ENCODE peak calls at places on chromosome X, in ten cellular contexts. One of them, this sample, is unnamed.

GRCh38 chrX:22085969-22086368 is 53.8 kb downstream of the PHEX start:
- DNase-seq in upper lobe of left lung: no peak
- DNase-seq in uterus: no peak
- DNase-seq in AG09309: no peak
- DNase-seq in WERI-Rb-1: no peak
- DNase-seq in suprapubic skin: no peak
- DNase-seq in lower lobe of right lung: no peak
- DNase-seq in brain microvascular endothelial cell: no peak
- DNase-seq in cardiac fibroblast: no peak
- DNase-seq in colonic mucosa: no peak
- DNase-seq in this sample: no peak

GRCh38 chrX:39815621-39816020 is 282.1 kb downstream of the BCOR start:
- DNase-seq in AG09309: no peak
- DNase-seq in upper lobe of left lung: no peak
- DNase-seq in WERI-Rb-1: no peak
- DNase-seq in uterus: no peak
- DNase-seq in brain microvascular endothelial cell: no peak
- DNase-seq in lower lobe of right lung: no peak
- DNase-seq in cardiac fibroblast: peak; percentile 10
- DNase-seq in suprapubic skin: no peak
- DNase-seq in colonic mucosa: no peak
- DNase-seq in this sample: no peak

GRCh38 chrX:26778320-26778888 is 562.4 kb downstream of the MAGEB5 start:
- DNase-seq in brain microvascular endothelial cell: no peak
- DNase-seq in colonic mucosa: no peak
- DNase-seq in WERI-Rb-1: no peak
- DNase-seq in uterus: no peak
- DNase-seq in upper lobe of left lung: no peak
- DNase-seq in lower lobe of right lung: no peak
- DNase-seq in suprapubic skin: no peak
- DNase-seq in AG09309: no peak
- DNase-seq in cardiac fibroblast: peak; percentile 0
- DNase-seq in this sample: no peak

GRCh38 chrX:150366951-150367545 is 3.9 kb downstream of the MAMLD1 start:
- DNase-seq in lower lobe of right lung: no peak
- DNase-seq in brain microvascular endothelial cell: peak; percentile 40
- DNase-seq in uterus: no peak
- DNase-seq in WERI-Rb-1: no peak
- DNase-seq in cardiac fibroblast: peak; percentile 66
- DNase-seq in suprapubic skin: no peak
- DNase-seq in upper lobe of left lung: no peak
- DNase-seq in colonic mucosa: no peak
- DNase-seq in AG09309: no peak
- DNase-seq in this sample: peak; percentile 66

GRCh38 chrX:41919870-41920269 is 3.5 kb downstream of the CASK start:
- DNase-seq in cardiac fibroblast: no peak
- DNase-seq in lower lobe of right lung: no peak
- DNase-seq in colonic mucosa: no peak
- DNase-seq in upper lobe of left lung: no peak
- DNase-seq in WERI-Rb-1: no peak
- DNase-seq in uterus: no peak
- DNase-seq in suprapubic skin: no peak
- DNase-seq in AG09309: no peak
- DNase-seq in brain microvascular endothelial cell: no peak
- DNase-seq in this sample: no peak

GRCh38 chrX:123859409-123859827 is 435 bp upstream of the XIAP start:
- DNase-seq in suprapubic skin: no peak
- DNase-seq in WERI-Rb-1: no peak
- DNase-seq in upper lobe of left lung: peak; percentile 68
- DNase-seq in lower lobe of right lung: no peak
- DNase-seq in AG09309: no peak
- DNase-seq in uterus: peak; percentile 81
- DNase-seq in brain microvascular endothelial cell: no peak
- DNase-seq in colonic mucosa: peak; percentile 79
- DNase-seq in cardiac fibroblast: no peak
- DNase-seq in this sample: no peak

GRCh38 chrX:33178218-33178617 is 33.1 kb downstream of the DMD start:
- DNase-seq in uterus: no peak
- DNase-seq in AG09309: no peak
- DNase-seq in upper lobe of left lung: no peak
- DNase-seq in brain microvascular endothelial cell: no peak
- DNase-seq in WERI-Rb-1: no peak
- DNase-seq in colonic mucosa: no peak
- DNase-seq in cardiac fibroblast: no peak
- DNase-seq in lower lobe of right lung: no peak
- DNase-seq in suprapubic skin: no peak
- DNase-seq in this sample: no peak

GRCh38 chrX:27186671-27187070 is 276.5 kb downstream of the PPP4R3C start:
- DNase-seq in upper lobe of left lung: peak; percentile 25
- DNase-seq in colonic mucosa: no peak
- DNase-seq in WERI-Rb-1: peak; percentile 37
- DNase-seq in brain microvascular endothelial cell: peak; percentile 38
- DNase-seq in lower lobe of right lung: no peak
- DNase-seq in cardiac fibroblast: peak; percentile 48
- DNase-seq in suprapubic skin: no peak
- DNase-seq in AG09309: no peak
- DNase-seq in uterus: no peak
- DNase-seq in this sample: no peak

GRCh38 chrX:120638619-120639018 is 8.8 kb upstream of the C1GALT1C1 start:
- DNase-seq in AG09309: no peak
- DNase-seq in cardiac fibroblast: no peak
- DNase-seq in colonic mucosa: no peak
- DNase-seq in WERI-Rb-1: no peak
- DNase-seq in brain microvascular endothelial cell: no peak
- DNase-seq in upper lobe of left lung: no peak
- DNase-seq in lower lobe of right lung: no peak
- DNase-seq in uterus: no peak
- DNase-seq in suprapubic skin: no peak
- DNase-seq in this sample: no peak

GRCh38 chrX:34656467-34656841 is 631 bp downstream of the TMEM47 start:
- DNase-seq in WERI-Rb-1: peak; percentile 7
- DNase-seq in suprapubic skin: no peak
- DNase-seq in AG09309: no peak
- DNase-seq in colonic mucosa: no peak
- DNase-seq in brain microvascular endothelial cell: no peak
- DNase-seq in upper lobe of left lung: no peak
- DNase-seq in uterus: peak; percentile 14
- DNase-seq in lower lobe of right lung: no peak
- DNase-seq in cardiac fibroblast: no peak
- DNase-seq in this sample: no peak

GRCh38 chrX:153953342-153953830 is 8.9 kb upstream of the RENBP start:
- DNase-seq in lower lobe of right lung: peak; percentile 70
- DNase-seq in suprapubic skin: no peak
- DNase-seq in AG09309: no peak
- DNase-seq in upper lobe of left lung: peak; percentile 75
- DNase-seq in WERI-Rb-1: peak; percentile 85
- DNase-seq in colonic mucosa: peak; percentile 70
- DNase-seq in uterus: peak; percentile 88
- DNase-seq in cardiac fibroblast: peak; percentile 63
- DNase-seq in brain microvascular endothelial cell: peak; percentile 51
- DNase-seq in this sample: no peak

GRCh38 chrX:111822191-111822590 is 53.8 kb upstream of the TRPC5OS start:
- DNase-seq in brain microvascular endothelial cell: no peak
- DNase-seq in lower lobe of right lung: no peak
- DNase-seq in cardiac fibroblast: no peak
- DNase-seq in uterus: no peak
- DNase-seq in WERI-Rb-1: no peak
- DNase-seq in colonic mucosa: no peak
- DNase-seq in suprapubic skin: no peak
- DNase-seq in AG09309: no peak
- DNase-seq in upper lobe of left lung: no peak
- DNase-seq in this sample: no peak

GRCh38 chrX:111823703-111824102 is 52.3 kb upstream of the TRPC5OS start:
- DNase-seq in cardiac fibroblast: no peak
- DNase-seq in upper lobe of left lung: no peak
- DNase-seq in colonic mucosa: no peak
- DNase-seq in uterus: no peak
- DNase-seq in WERI-Rb-1: no peak
- DNase-seq in lower lobe of right lung: no peak
- DNase-seq in suprapubic skin: no peak
- DNase-seq in brain microvascular endothelial cell: no peak
- DNase-seq in AG09309: no peak
- DNase-seq in this sample: no peak

DNA sequence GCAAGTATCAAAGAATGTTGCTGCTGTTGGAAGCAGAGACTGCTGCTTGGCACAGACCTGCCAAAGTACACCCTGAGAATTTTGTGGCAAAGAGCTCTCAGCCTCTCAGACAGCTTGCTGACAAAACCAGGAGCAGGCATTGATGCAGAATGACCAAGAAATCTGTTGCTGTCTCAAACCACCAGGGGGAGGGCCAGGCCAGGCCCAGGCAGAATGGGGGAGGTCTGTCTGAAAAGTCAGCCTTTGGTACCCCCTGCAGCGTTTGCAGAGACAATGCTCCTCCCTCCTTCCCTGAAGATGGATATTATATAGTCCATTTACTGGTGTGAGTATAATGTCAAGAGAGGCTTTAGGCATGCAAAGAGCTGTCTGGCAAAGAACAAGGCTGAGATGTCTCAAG is 52.9 kb upstream of the TRPC5OS start:
- DNase-seq in uterus: no peak
- DNase-seq in suprapubic skin: no peak
- DNase-seq in upper lobe of left lung: no peak
- DNase-seq in brain microvascular endothelial cell: peak; percentile 2
- DNase-seq in WERI-Rb-1: peak; percentile 77
- DNase-seq in lower lobe of right lung: no peak
- DNase-seq in cardiac fibroblast: peak; percentile 1
- DNase-seq in AG09309: no peak
- DNase-seq in colonic mucosa: no peak
- DNase-seq in this sample: no peak
- TF ChIP-seq CTCF in uterus: no peak
- TF ChIP-seq CTCF in suprapubic skin: no peak
- TF ChIP-seq CTCF in upper lobe of left lung: no peak
- TF ChIP-seq CTCF in brain microvascular endothelial cell: peak; percentile 13
- TF ChIP-seq CTCF in WERI-Rb-1: peak; percentile 84
- TF ChIP-seq CTCF in lower lobe of right lung: no peak
- TF ChIP-seq CTCF in cardiac fibroblast: peak; percentile 21
- TF ChIP-seq CTCF in AG09309: peak; percentile 45
- TF ChIP-seq CTCF in colonic mucosa: no peak
- TF ChIP-seq CTCF in this sample: no peak

GRCh38 chrX:110412971-110413726 is 54.5 kb downstream of the RTL9 start:
- DNase-seq in brain microvascular endothelial cell: peak; percentile 48
- DNase-seq in WERI-Rb-1: peak; percentile 71
- DNase-seq in AG09309: no peak
- DNase-seq in cardiac fibroblast: peak; percentile 72
- DNase-seq in colonic mucosa: peak; percentile 67
- DNase-seq in uterus: peak; percentile 64
- DNase-seq in upper lobe of left lung: peak; percentile 73
- DNase-seq in lower lobe of right lung: peak; percentile 68
- DNase-seq in suprapubic skin: no peak
- DNase-seq in this sample: peak; percentile 74
- H3K4me3 ChIP-seq in brain microvascular endothelial cell: peak overlapping the region; percentile 20
- H3K4me3 ChIP-seq in WERI-Rb-1: peak overlapping the region; percentile 8
- H3K4me3 ChIP-seq in AG09309: no peak overlapping the region
- H3K4me3 ChIP-seq in cardiac fibroblast: no peak overlapping the region
- H3K4me3 ChIP-seq in colonic mucosa: no peak overlapping the region
- H3K4me3 ChIP-seq in uterus: no peak overlapping the region
- H3K4me3 ChIP-seq in upper lobe of left lung: no peak overlapping the region
- H3K4me3 ChIP-seq in lower lobe of right lung: no peak overlapping the region
- H3K4me3 ChIP-seq in suprapubic skin: no peak overlapping the region
- H3K4me3 ChIP-seq in this sample: no peak overlapping the region

DNA sequence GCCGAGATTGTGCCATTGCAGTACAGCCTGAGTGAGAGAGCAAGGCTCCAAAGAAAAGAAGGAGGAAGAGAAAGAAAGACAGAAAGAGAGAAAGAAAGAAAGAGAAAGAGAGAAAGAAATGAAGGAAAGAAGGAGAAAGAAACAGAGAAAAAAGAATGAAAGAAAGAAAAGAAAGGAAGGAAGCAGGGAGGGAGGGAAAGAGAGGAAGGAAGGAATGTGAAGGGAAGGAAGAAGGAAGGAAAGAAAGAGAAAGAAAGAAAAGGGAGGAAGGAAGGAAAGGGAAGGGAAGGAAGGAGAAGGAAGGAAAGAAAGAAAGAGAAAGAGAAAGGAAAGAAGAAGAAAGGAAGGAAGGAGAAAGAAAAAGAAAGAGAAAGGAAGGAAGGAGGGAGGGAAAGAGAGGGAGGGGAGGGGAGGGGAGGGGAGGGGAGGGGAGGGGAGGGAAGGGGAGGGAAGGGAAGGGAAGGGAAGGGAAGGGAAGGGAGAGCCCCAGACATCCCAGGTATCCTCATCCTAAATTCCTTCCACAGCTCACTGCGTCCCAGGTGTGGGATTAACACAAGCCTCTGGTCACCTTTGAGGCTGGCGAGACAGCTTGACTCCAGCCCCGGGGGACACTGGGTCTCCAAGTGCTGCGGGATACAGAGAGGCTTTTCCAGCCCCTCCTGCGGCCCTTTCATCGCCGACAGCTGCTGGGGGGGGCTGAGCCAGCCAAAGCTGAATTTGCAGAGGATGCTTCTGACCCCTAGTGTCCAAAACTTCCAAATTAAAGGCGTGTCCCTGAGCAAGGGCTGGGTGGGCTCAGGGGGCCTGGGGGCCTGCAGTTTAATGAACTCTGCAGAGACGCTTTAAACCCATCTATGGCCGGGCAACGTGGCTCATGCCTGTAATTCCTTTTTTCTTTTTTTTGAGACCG is 24.2 kb upstream of the CSF2RA start:
- DNase-seq in cardiac fibroblast: no peak
- DNase-seq in lower lobe of right lung: no peak
- DNase-seq in AG09309: no peak
- DNase-seq in brain microvascular endothelial cell: no peak
- DNase-seq in suprapubic skin: no peak
- DNase-seq in upper lobe of left lung: no peak
- DNase-seq in WERI-Rb-1: peak; percentile 54
- DNase-seq in uterus: no peak
- DNase-seq in colonic mucosa: no peak
- DNase-seq in this sample: no peak
- TF ChIP-seq CTCF in cardiac fibroblast: no peak
- TF ChIP-seq CTCF in lower lobe of right lung: no peak
- TF ChIP-seq CTCF in AG09309: peak; percentile 8
- TF ChIP-seq CTCF in brain microvascular endothelial cell: no peak
- TF ChIP-seq CTCF in suprapubic skin: no peak
- TF ChIP-seq CTCF in upper lobe of left lung: no peak
- TF ChIP-seq CTCF in WERI-Rb-1: peak; percentile 22
- TF ChIP-seq CTCF in uterus: no peak
- TF ChIP-seq CTCF in colonic mucosa: no peak
- TF ChIP-seq CTCF in this sample: no peak

DNA sequence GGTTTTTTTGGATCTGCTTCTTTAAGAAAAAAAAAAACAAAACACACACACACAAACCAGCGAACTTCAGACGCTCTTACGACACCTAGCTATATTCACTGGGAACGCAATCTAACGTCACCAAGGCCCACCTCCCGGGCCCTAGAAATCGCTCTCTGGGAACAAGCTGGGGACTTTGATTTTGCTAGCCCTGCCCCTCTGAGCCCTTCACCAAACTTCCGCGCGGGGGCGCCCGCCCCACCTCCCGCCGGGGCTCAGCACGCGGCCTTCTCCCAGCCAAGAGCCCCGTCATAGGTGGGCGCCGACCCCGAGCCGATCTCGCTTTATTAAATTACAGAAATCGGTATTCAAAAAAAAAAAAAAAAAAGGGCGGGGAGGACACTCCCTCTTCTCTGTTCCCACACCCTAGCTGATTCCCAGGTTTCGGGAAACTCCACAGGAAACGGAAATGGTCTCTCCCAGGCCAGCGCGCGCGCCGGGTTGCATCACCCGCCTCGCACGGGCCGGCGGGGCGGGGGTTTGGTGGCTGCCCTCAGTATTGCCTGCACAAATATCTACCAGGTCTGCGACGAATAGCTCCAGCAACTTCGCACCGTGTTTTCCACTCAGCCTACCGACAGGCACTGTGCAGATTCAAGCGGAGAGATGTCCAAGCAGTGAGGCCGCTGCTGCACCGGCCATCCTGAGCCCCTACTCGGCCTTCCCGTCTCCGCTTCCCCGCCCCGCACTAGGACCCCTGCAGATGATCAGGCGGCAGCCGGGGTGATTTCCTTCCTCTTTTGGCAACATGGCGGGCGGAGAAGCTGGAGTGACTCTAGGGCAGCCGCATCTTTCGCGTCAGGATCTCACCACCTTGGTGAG is at the start of gene EIF2S3:
- DNase-seq in upper lobe of left lung: peak; percentile 90
- DNase-seq in uterus: peak; percentile 93
- DNase-seq in cardiac fibroblast: peak; percentile 96
- DNase-seq in colonic mucosa: peak; percentile 94
- DNase-seq in suprapubic skin: peak; percentile 91
- DNase-seq in AG09309: peak; percentile 96
- DNase-seq in lower lobe of right lung: peak; percentile 91
- DNase-seq in brain microvascular endothelial cell: peak; percentile 95
- DNase-seq in WERI-Rb-1: peak; percentile 92
- DNase-seq in this sample: peak; percentile 95
- H3K4me3 ChIP-seq in upper lobe of left lung: no peak within 1 kb of the TSS
- H3K4me3 ChIP-seq in uterus: peak within 1 kb of the TSS; percentile 75
- H3K4me3 ChIP-seq in cardiac fibroblast: peak within 1 kb of the TSS; percentile 79
- H3K4me3 ChIP-seq in colonic mucosa: peak within 1 kb of the TSS; percentile 96
- H3K4me3 ChIP-seq in suprapubic skin: no peak within 1 kb of the TSS
- H3K4me3 ChIP-seq in AG09309: peak within 1 kb of the TSS; percentile 100
- H3K4me3 ChIP-seq in lower lobe of right lung: peak within 1 kb of the TSS; percentile 77
- H3K4me3 ChIP-seq in brain microvascular endothelial cell: no peak within 1 kb of the TSS
- H3K4me3 ChIP-seq in WERI-Rb-1: no peak within 1 kb of the TSS
- H3K4me3 ChIP-seq in this sample: peak within 1 kb of the TSS; percentile 73